ENCODE peak calls at places on chromosomes 6 and 20, in nine cellular contexts. One of them, this sample, is unnamed. For H3K9me3 and H3K36me3, the result is how much of the 10 kb centered on the place peaks cover.

GRCh38 chr6:50030777-50031562 is 9.2 kb upstream of the DEFB110 start:
- DNase-seq in tibial artery: no peak
- DNase-seq in pancreas: no peak
- DNase-seq in PC-9: no peak
- DNase-seq in thyroid gland: peak
- DNase-seq in left ventricle myocardium inferior: no peak
- DNase-seq in body of pancreas: no peak
- DNase-seq in fibroblast of lung: peak
- DNase-seq in psoas muscle: no peak
- DNase-seq in this sample: peak

GRCh38 chr6:11354019-11354418 is 121.6 kb upstream of the NEDD9 start:
- DNase-seq in pancreas: no peak
- DNase-seq in body of pancreas: no peak
- DNase-seq in fibroblast of lung: peak
- DNase-seq in left ventricle myocardium inferior: peak
- DNase-seq in tibial artery: peak
- DNase-seq in psoas muscle: no peak
- DNase-seq in thyroid gland: no peak
- DNase-seq in PC-9: no peak
- DNase-seq in this sample: no peak

GRCh38 chr6:118869894-118870665 is 23.9 kb upstream of the ASF1A start:
- DNase-seq in left ventricle myocardium inferior: no peak
- DNase-seq in PC-9: no peak
- DNase-seq in body of pancreas: no peak
- DNase-seq in thyroid gland: no peak
- DNase-seq in tibial artery: no peak
- DNase-seq in pancreas: no peak
- DNase-seq in psoas muscle: no peak
- DNase-seq in fibroblast of lung: peak
- DNase-seq in this sample: no peak

GRCh38 chr20:11716239-11716944 is 201.3 kb upstream of the BTBD3 start:
- DNase-seq in left ventricle myocardium inferior: no peak
- DNase-seq in body of pancreas: no peak
- DNase-seq in psoas muscle: no peak
- DNase-seq in pancreas: peak
- DNase-seq in tibial artery: no peak
- DNase-seq in fibroblast of lung: peak
- DNase-seq in thyroid gland: no peak
- DNase-seq in PC-9: peak
- DNase-seq in this sample: peak

GRCh38 chr6:150249261-150249660 is 106.4 kb downstream of the PPP1R14C start:
- DNase-seq in left ventricle myocardium inferior: no peak
- DNase-seq in thyroid gland: no peak
- DNase-seq in PC-9: no peak
- DNase-seq in body of pancreas: no peak
- DNase-seq in fibroblast of lung: no peak
- DNase-seq in psoas muscle: no peak
- DNase-seq in pancreas: no peak
- DNase-seq in tibial artery: no peak
- DNase-seq in this sample: no peak

GRCh38 chr6:15674690-15675386 is 12.0 kb upstream of the DTNBP1 start:
- DNase-seq in pancreas: no peak
- DNase-seq in thyroid gland: no peak
- DNase-seq in PC-9: no peak
- DNase-seq in psoas muscle: no peak
- DNase-seq in tibial artery: no peak
- DNase-seq in body of pancreas: no peak
- DNase-seq in left ventricle myocardium inferior: no peak
- DNase-seq in fibroblast of lung: no peak
- DNase-seq in this sample: peak

GRCh38 chr6:141969201-141969600 is 163.5 kb upstream of the GJE1 start:
- DNase-seq in tibial artery: no peak
- DNase-seq in PC-9: no peak
- DNase-seq in fibroblast of lung: peak
- DNase-seq in left ventricle myocardium inferior: no peak
- DNase-seq in thyroid gland: no peak
- DNase-seq in psoas muscle: no peak
- DNase-seq in pancreas: no peak
- DNase-seq in body of pancreas: no peak
- DNase-seq in this sample: no peak

GRCh38 chr6:168528457-168529095 is 87.6 kb downstream of the SMOC2 start:
- DNase-seq in PC-9: no peak
- DNase-seq in tibial artery: no peak
- DNase-seq in body of pancreas: no peak
- DNase-seq in pancreas: no peak
- DNase-seq in fibroblast of lung: no peak
- DNase-seq in psoas muscle: no peak
- DNase-seq in left ventricle myocardium inferior: no peak
- DNase-seq in thyroid gland: no peak
- DNase-seq in this sample: no peak

GRCh38 chr6:50791900-50792508 is 26.7 kb upstream of the TFAP2B start:
- DNase-seq in psoas muscle: no peak
- DNase-seq in body of pancreas: no peak
- DNase-seq in PC-9: no peak
- DNase-seq in fibroblast of lung: peak
- DNase-seq in left ventricle myocardium inferior: no peak
- DNase-seq in pancreas: peak
- DNase-seq in thyroid gland: no peak
- DNase-seq in tibial artery: no peak
- DNase-seq in this sample: peak

GRCh38 chr6:73451166-73452106 is 661 bp downstream of the CGAS start:
- DNase-seq in body of pancreas: peak
- DNase-seq in thyroid gland: peak
- DNase-seq in tibial artery: peak
- DNase-seq in fibroblast of lung: peak
- DNase-seq in psoas muscle: peak
- DNase-seq in pancreas: peak
- DNase-seq in left ventricle myocardium inferior: peak
- DNase-seq in PC-9: peak
- DNase-seq in this sample: peak

DNA sequence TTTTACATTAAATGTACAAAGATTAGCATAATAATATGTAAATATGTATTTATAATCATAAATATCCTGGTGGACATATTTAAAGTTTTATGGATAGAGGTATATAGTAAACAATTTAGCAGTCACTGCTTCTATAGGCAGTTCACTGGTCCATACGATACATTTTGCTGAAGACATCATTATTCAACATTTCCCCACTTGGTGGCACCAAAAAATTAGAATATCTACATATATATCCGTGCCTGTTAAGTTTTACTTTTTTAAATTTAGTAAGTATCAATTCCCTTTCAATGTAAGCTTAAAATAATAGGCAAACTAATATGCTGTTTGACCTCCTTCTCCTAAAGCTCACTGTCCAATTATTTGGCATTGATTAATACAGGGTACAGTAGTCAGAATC is 64.2 kb downstream of the LMBRD1 start:
- DNase-seq in tibial artery: no peak
- DNase-seq in psoas muscle: no peak
- DNase-seq in body of pancreas: no peak
- DNase-seq in pancreas: no peak
- DNase-seq in fibroblast of lung: peak
- DNase-seq in left ventricle myocardium inferior: no peak
- DNase-seq in PC-9: no peak
- DNase-seq in thyroid gland: no peak
- DNase-seq in this sample: no peak
- TF ChIP-seq CTCF in tibial artery: no peak
- TF ChIP-seq CTCF in psoas muscle: peak
- TF ChIP-seq CTCF in body of pancreas: no peak
- TF ChIP-seq CTCF in pancreas: no peak
- TF ChIP-seq CTCF in fibroblast of lung: peak
- TF ChIP-seq CTCF in left ventricle myocardium inferior: peak
- TF ChIP-seq CTCF in PC-9: peak
- TF ChIP-seq CTCF in thyroid gland: peak
- TF ChIP-seq CTCF in this sample: peak

GRCh38 chr6:139882977-139883728 is 508.7 kb upstream of the CITED2 start:
- DNase-seq in fibroblast of lung: peak
- DNase-seq in psoas muscle: no peak
- DNase-seq in tibial artery: no peak
- DNase-seq in PC-9: peak
- DNase-seq in body of pancreas: no peak
- DNase-seq in thyroid gland: no peak
- DNase-seq in left ventricle myocardium inferior: no peak
- DNase-seq in pancreas: no peak
- DNase-seq in this sample: no peak

GRCh38 chr6:139883776-139884175 is 509.3 kb upstream of the CITED2 start:
- DNase-seq in pancreas: no peak
- DNase-seq in PC-9: no peak
- DNase-seq in psoas muscle: no peak
- DNase-seq in thyroid gland: no peak
- DNase-seq in tibial artery: no peak
- DNase-seq in fibroblast of lung: no peak
- DNase-seq in body of pancreas: no peak
- DNase-seq in left ventricle myocardium inferior: no peak
- DNase-seq in this sample: no peak

GRCh38 chr6:139881251-139881650 is 506.8 kb upstream of the CITED2 start:
- DNase-seq in pancreas: no peak
- DNase-seq in thyroid gland: no peak
- DNase-seq in fibroblast of lung: no peak
- DNase-seq in tibial artery: no peak
- DNase-seq in left ventricle myocardium inferior: no peak
- DNase-seq in body of pancreas: no peak
- DNase-seq in psoas muscle: no peak
- DNase-seq in PC-9: no peak
- DNase-seq in this sample: no peak

GRCh38 chr6:139881728-139882211 is 507.3 kb upstream of the CITED2 start:
- DNase-seq in body of pancreas: peak
- DNase-seq in PC-9: no peak
- DNase-seq in tibial artery: no peak
- DNase-seq in fibroblast of lung: peak
- DNase-seq in psoas muscle: no peak
- DNase-seq in thyroid gland: peak
- DNase-seq in pancreas: peak
- DNase-seq in left ventricle myocardium inferior: no peak
- DNase-seq in this sample: peak

DNA sequence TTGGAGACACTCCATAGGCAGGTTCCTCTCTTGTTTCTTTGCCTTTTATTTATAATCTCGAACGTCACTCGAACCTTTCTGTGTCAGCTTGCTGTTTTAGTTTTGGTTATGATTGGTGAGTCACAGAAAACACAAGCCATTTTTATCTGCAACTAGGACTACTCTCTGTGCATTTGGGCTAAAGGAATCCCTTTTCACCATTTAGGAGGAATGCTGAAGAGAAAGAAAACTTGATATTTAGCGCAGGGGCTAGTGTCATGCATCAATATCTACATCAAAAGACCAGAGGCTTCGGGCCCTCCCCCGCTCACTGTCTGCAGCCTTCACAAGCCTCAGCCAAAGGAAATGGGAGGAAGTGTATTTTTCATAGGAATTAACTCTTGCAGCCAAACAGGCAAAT is 507.8 kb upstream of the CITED2 start:
- DNase-seq in fibroblast of lung: peak
- DNase-seq in pancreas: no peak
- DNase-seq in PC-9: no peak
- DNase-seq in psoas muscle: no peak
- DNase-seq in thyroid gland: peak
- DNase-seq in left ventricle myocardium inferior: no peak
- DNase-seq in tibial artery: no peak
- DNase-seq in body of pancreas: no peak
- DNase-seq in this sample: no peak
- H3K9me3 ChIP-seq in fibroblast of lung: under half
- H3K9me3 ChIP-seq in pancreas: under half
- H3K9me3 ChIP-seq in PC-9: under half
- H3K9me3 ChIP-seq in psoas muscle: under half
- H3K9me3 ChIP-seq in thyroid gland: under half
- H3K9me3 ChIP-seq in left ventricle myocardium inferior: under half
- H3K9me3 ChIP-seq in tibial artery: under half
- H3K9me3 ChIP-seq in body of pancreas: under half
- H3K9me3 ChIP-seq in this sample: under half

GRCh38 chr20:4873396-4873795 is 127.9 kb downstream of the SLC23A2 start:
- DNase-seq in pancreas: no peak
- DNase-seq in thyroid gland: no peak
- DNase-seq in body of pancreas: no peak
- DNase-seq in left ventricle myocardium inferior: no peak
- DNase-seq in PC-9: no peak
- DNase-seq in psoas muscle: no peak
- DNase-seq in tibial artery: no peak
- DNase-seq in fibroblast of lung: no peak
- DNase-seq in this sample: no peak
- H3K36me3 ChIP-seq in pancreas: under half
- H3K36me3 ChIP-seq in thyroid gland: under half
- H3K36me3 ChIP-seq in body of pancreas: under half
- H3K36me3 ChIP-seq in left ventricle myocardium inferior: under half
- H3K36me3 ChIP-seq in PC-9: under half
- H3K36me3 ChIP-seq in psoas muscle: half or more
- H3K36me3 ChIP-seq in tibial artery: half or more
- H3K36me3 ChIP-seq in fibroblast of lung: under half
- H3K36me3 ChIP-seq in this sample: under half

GRCh38 chr6:138205437-138206094 is 12.7 kb downstream of the PBOV1 start:
- DNase-seq in PC-9: no peak
- DNase-seq in psoas muscle: no peak
- DNase-seq in tibial artery: no peak
- DNase-seq in left ventricle myocardium inferior: no peak
- DNase-seq in fibroblast of lung: no peak
- DNase-seq in pancreas: no peak
- DNase-seq in body of pancreas: no peak
- DNase-seq in thyroid gland: no peak
- DNase-seq in this sample: no peak

GRCh38 chr6:138215071-138215470 is 3.2 kb downstream of the PBOV1 start:
- DNase-seq in tibial artery: no peak
- DNase-seq in pancreas: no peak
- DNase-seq in psoas muscle: no peak
- DNase-seq in fibroblast of lung: no peak
- DNase-seq in thyroid gland: no peak
- DNase-seq in PC-9: no peak
- DNase-seq in left ventricle myocardium inferior: no peak
- DNase-seq in body of pancreas: no peak
- DNase-seq in this sample: no peak

GRCh38 chr6:138206862-138207261 is 11.4 kb downstream of the PBOV1 start:
- DNase-seq in PC-9: no peak
- DNase-seq in fibroblast of lung: no peak
- DNase-seq in pancreas: no peak
- DNase-seq in left ventricle myocardium inferior: no peak
- DNase-seq in psoas muscle: no peak
- DNase-seq in body of pancreas: no peak
- DNase-seq in tibial artery: no peak
- DNase-seq in thyroid gland: no peak
- DNase-seq in this sample: no peak

GRCh38 chr6:138211601-138212000 is 6.7 kb downstream of the PBOV1 start:
- DNase-seq in thyroid gland: no peak
- DNase-seq in fibroblast of lung: no peak
- DNase-seq in psoas muscle: no peak
- DNase-seq in left ventricle myocardium inferior: no peak
- DNase-seq in body of pancreas: no peak
- DNase-seq in PC-9: no peak
- DNase-seq in tibial artery: no peak
- DNase-seq in pancreas: no peak
- DNase-seq in this sample: no peak

GRCh38 chr6:138211048-138211581 is 7.2 kb downstream of the PBOV1 start:
- DNase-seq in psoas muscle: no peak
- DNase-seq in thyroid gland: no peak
- DNase-seq in pancreas: no peak
- DNase-seq in fibroblast of lung: no peak
- DNase-seq in tibial artery: no peak
- DNase-seq in left ventricle myocardium inferior: no peak
- DNase-seq in body of pancreas: no peak
- DNase-seq in PC-9: no peak
- DNase-seq in this sample: no peak
- TF ChIP-seq CTCF in psoas muscle: no peak
- TF ChIP-seq CTCF in thyroid gland: no peak
- TF ChIP-seq CTCF in pancreas: no peak
- TF ChIP-seq CTCF in fibroblast of lung: no peak
- TF ChIP-seq CTCF in tibial artery: no peak
- TF ChIP-seq CTCF in left ventricle myocardium inferior: peak
- TF ChIP-seq CTCF in body of pancreas: no peak
- TF ChIP-seq CTCF in PC-9: no peak
- TF ChIP-seq CTCF in this sample: no peak